ENCODE peak calls at places on chromosomes 2 and 18, in seven cellular contexts. One of them, this sample, is unnamed.
A peak's percentile ranks its signal among the peaks of the same experiment; 100 is the strongest.

GRCh38 chr2:23384551-23385349 is at the start of gene KLHL29:
- DNase-seq in OCI-LY7: peak; percentile 50
- DNase-seq in amniotic stem cell: peak; percentile 28
- DNase-seq in effector CD4-positive, alpha-beta T cell: peak; percentile 41
- DNase-seq in stimulated activated CD4-positive, alpha-beta T cell treated with anti-CD3 and anti-CD28 coated beads, Interleukin-15, amount 100 ng/mL, for 24 hours: peak; percentile 87
- DNase-seq in upper lobe of right lung: peak; percentile 94
- DNase-seq in adipocyte: peak; percentile 91
- DNase-seq in this sample: peak; percentile 63

GRCh38 chr18:2325933-2326332 is 245.4 kb downstream of the METTL4 start:
- DNase-seq in OCI-LY7: no peak
- DNase-seq in amniotic stem cell: no peak
- DNase-seq in effector CD4-positive, alpha-beta T cell: no peak
- DNase-seq in stimulated activated CD4-positive, alpha-beta T cell treated with anti-CD3 and anti-CD28 coated beads, Interleukin-15, amount 100 ng/mL, for 24 hours: no peak
- DNase-seq in upper lobe of right lung: no peak
- DNase-seq in adipocyte: no peak
- DNase-seq in this sample: no peak

GRCh38 chr2:19099181-19099580 is 259.2 kb downstream of the OSR1 start:
- DNase-seq in OCI-LY7: peak; percentile 20
- DNase-seq in amniotic stem cell: no peak
- DNase-seq in effector CD4-positive, alpha-beta T cell: no peak
- DNase-seq in stimulated activated CD4-positive, alpha-beta T cell treated with anti-CD3 and anti-CD28 coated beads, Interleukin-15, amount 100 ng/mL, for 24 hours: no peak
- DNase-seq in upper lobe of right lung: no peak
- DNase-seq in adipocyte: no peak
- DNase-seq in this sample: no peak

GRCh38 chr2:240857039-240858008 is 11.3 kb upstream of the AGXT start:
- DNase-seq in OCI-LY7: no peak
- DNase-seq in amniotic stem cell: no peak
- DNase-seq in effector CD4-positive, alpha-beta T cell: no peak
- DNase-seq in stimulated activated CD4-positive, alpha-beta T cell treated with anti-CD3 and anti-CD28 coated beads, Interleukin-15, amount 100 ng/mL, for 24 hours: no peak
- DNase-seq in upper lobe of right lung: no peak
- DNase-seq in adipocyte: no peak
- DNase-seq in this sample: no peak

GRCh38 chr2:216555274-216555673 is 56.6 kb downstream of the RPL37A start:
- DNase-seq in OCI-LY7: no peak
- DNase-seq in amniotic stem cell: no peak
- DNase-seq in effector CD4-positive, alpha-beta T cell: no peak
- DNase-seq in stimulated activated CD4-positive, alpha-beta T cell treated with anti-CD3 and anti-CD28 coated beads, Interleukin-15, amount 100 ng/mL, for 24 hours: no peak
- DNase-seq in upper lobe of right lung: peak; percentile 81
- DNase-seq in adipocyte: peak; percentile 73
- DNase-seq in this sample: no peak

GRCh38 chr2:201765799-201766198 is 14.9 kb downstream of the ALS2 start:
- DNase-seq in OCI-LY7: no peak
- DNase-seq in amniotic stem cell: no peak
- DNase-seq in effector CD4-positive, alpha-beta T cell: no peak
- DNase-seq in stimulated activated CD4-positive, alpha-beta T cell treated with anti-CD3 and anti-CD28 coated beads, Interleukin-15, amount 100 ng/mL, for 24 hours: no peak
- DNase-seq in upper lobe of right lung: no peak
- DNase-seq in adipocyte: no peak
- DNase-seq in this sample: no peak

GRCh38 chr18:27879540-27879939 is 297.4 kb downstream of the CDH2 start:
- DNase-seq in OCI-LY7: no peak
- DNase-seq in amniotic stem cell: no peak
- DNase-seq in effector CD4-positive, alpha-beta T cell: no peak
- DNase-seq in stimulated activated CD4-positive, alpha-beta T cell treated with anti-CD3 and anti-CD28 coated beads, Interleukin-15, amount 100 ng/mL, for 24 hours: no peak
- DNase-seq in upper lobe of right lung: no peak
- DNase-seq in adipocyte: no peak
- DNase-seq in this sample: no peak

GRCh38 chr18:3262234-3263171 is 570 bp downstream of the MYL12B start:
- DNase-seq in OCI-LY7: peak; percentile 53
- DNase-seq in amniotic stem cell: no peak
- DNase-seq in effector CD4-positive, alpha-beta T cell: peak; percentile 31
- DNase-seq in stimulated activated CD4-positive, alpha-beta T cell treated with anti-CD3 and anti-CD28 coated beads, Interleukin-15, amount 100 ng/mL, for 24 hours: peak; percentile 44
- DNase-seq in upper lobe of right lung: no peak
- DNase-seq in adipocyte: peak; percentile 54
- DNase-seq in this sample: peak; percentile 21

GRCh38 chr2:240250150-240250984 is 109.9 kb upstream of the OTOS start:
- DNase-seq in OCI-LY7: no peak
- DNase-seq in amniotic stem cell: no peak
- DNase-seq in effector CD4-positive, alpha-beta T cell: no peak
- DNase-seq in stimulated activated CD4-positive, alpha-beta T cell treated with anti-CD3 and anti-CD28 coated beads, Interleukin-15, amount 100 ng/mL, for 24 hours: no peak
- DNase-seq in upper lobe of right lung: no peak
- DNase-seq in adipocyte: no peak
- DNase-seq in this sample: no peak

GRCh38 chr2:71901466-71901865 is 246.2 kb downstream of the CYP26B1 start:
- DNase-seq in OCI-LY7: no peak
- DNase-seq in amniotic stem cell: no peak
- DNase-seq in effector CD4-positive, alpha-beta T cell: no peak
- DNase-seq in stimulated activated CD4-positive, alpha-beta T cell treated with anti-CD3 and anti-CD28 coated beads, Interleukin-15, amount 100 ng/mL, for 24 hours: no peak
- DNase-seq in upper lobe of right lung: no peak
- DNase-seq in adipocyte: no peak
- DNase-seq in this sample: no peak

GRCh38 chr2:159076233-159076632 is 107.8 kb downstream of the TANC1 start:
- DNase-seq in OCI-LY7: no peak
- DNase-seq in amniotic stem cell: no peak
- DNase-seq in effector CD4-positive, alpha-beta T cell: no peak
- DNase-seq in stimulated activated CD4-positive, alpha-beta T cell treated with anti-CD3 and anti-CD28 coated beads, Interleukin-15, amount 100 ng/mL, for 24 hours: no peak
- DNase-seq in upper lobe of right lung: no peak
- DNase-seq in adipocyte: peak; percentile 67
- DNase-seq in this sample: no peak

GRCh38 chr18:58231930-58232329 is 187.9 kb downstream of the NEDD4L start:
- DNase-seq in OCI-LY7: no peak
- DNase-seq in amniotic stem cell: no peak
- DNase-seq in effector CD4-positive, alpha-beta T cell: no peak
- DNase-seq in stimulated activated CD4-positive, alpha-beta T cell treated with anti-CD3 and anti-CD28 coated beads, Interleukin-15, amount 100 ng/mL, for 24 hours: no peak
- DNase-seq in upper lobe of right lung: no peak
- DNase-seq in adipocyte: no peak
- DNase-seq in this sample: no peak

GRCh38 chr2:54904836-54905235 is 145.4 kb downstream of the RTN4 start:
- DNase-seq in OCI-LY7: no peak
- DNase-seq in amniotic stem cell: no peak
- DNase-seq in effector CD4-positive, alpha-beta T cell: no peak
- DNase-seq in stimulated activated CD4-positive, alpha-beta T cell treated with anti-CD3 and anti-CD28 coated beads, Interleukin-15, amount 100 ng/mL, for 24 hours: no peak
- DNase-seq in upper lobe of right lung: no peak
- DNase-seq in adipocyte: no peak
- DNase-seq in this sample: no peak

GRCh38 chr2:227890495-227891079 is 19.2 kb downstream of the DAW1 start:
- DNase-seq in OCI-LY7: peak; percentile 64
- DNase-seq in amniotic stem cell: peak; percentile 27
- DNase-seq in effector CD4-positive, alpha-beta T cell: no peak
- DNase-seq in stimulated activated CD4-positive, alpha-beta T cell treated with anti-CD3 and anti-CD28 coated beads, Interleukin-15, amount 100 ng/mL, for 24 hours: no peak
- DNase-seq in upper lobe of right lung: no peak
- DNase-seq in adipocyte: peak; percentile 93
- DNase-seq in this sample: peak; percentile 58

GRCh38 chr18:7291046-7291445 is 60.2 kb downstream of the LRRC30 start:
- DNase-seq in OCI-LY7: no peak
- DNase-seq in amniotic stem cell: no peak
- DNase-seq in effector CD4-positive, alpha-beta T cell: no peak
- DNase-seq in stimulated activated CD4-positive, alpha-beta T cell treated with anti-CD3 and anti-CD28 coated beads, Interleukin-15, amount 100 ng/mL, for 24 hours: no peak
- DNase-seq in upper lobe of right lung: no peak
- DNase-seq in adipocyte: no peak
- DNase-seq in this sample: no peak

GRCh38 chr2:219308142-219309093 is 783 bp downstream of the PTPRN start:
- DNase-seq in OCI-LY7: peak; percentile 44
- DNase-seq in amniotic stem cell: peak; percentile 22
- DNase-seq in effector CD4-positive, alpha-beta T cell: peak; percentile 62
- DNase-seq in stimulated activated CD4-positive, alpha-beta T cell treated with anti-CD3 and anti-CD28 coated beads, Interleukin-15, amount 100 ng/mL, for 24 hours: peak; percentile 74
- DNase-seq in upper lobe of right lung: peak; percentile 79
- DNase-seq in adipocyte: peak; percentile 85
- DNase-seq in this sample: peak; percentile 64

GRCh38 chr2:46876741-46877384 is 38.7 kb downstream of the MCFD2 start:
- DNase-seq in OCI-LY7: peak; percentile 18
- DNase-seq in amniotic stem cell: peak; percentile 48
- DNase-seq in effector CD4-positive, alpha-beta T cell: no peak
- DNase-seq in stimulated activated CD4-positive, alpha-beta T cell treated with anti-CD3 and anti-CD28 coated beads, Interleukin-15, amount 100 ng/mL, for 24 hours: no peak
- DNase-seq in upper lobe of right lung: no peak
- DNase-seq in adipocyte: peak; percentile 88
- DNase-seq in this sample: peak; percentile 46

GRCh38 chr18:77077836-77078456 is 54.6 kb downstream of the MBP start:
- DNase-seq in OCI-LY7: no peak
- DNase-seq in amniotic stem cell: no peak
- DNase-seq in effector CD4-positive, alpha-beta T cell: no peak
- DNase-seq in stimulated activated CD4-positive, alpha-beta T cell treated with anti-CD3 and anti-CD28 coated beads, Interleukin-15, amount 100 ng/mL, for 24 hours: no peak
- DNase-seq in upper lobe of right lung: no peak
- DNase-seq in adipocyte: no peak
- DNase-seq in this sample: no peak

GRCh38 chr18:7682334-7682733 is 115.2 kb downstream of the PTPRM start:
- DNase-seq in OCI-LY7: no peak
- DNase-seq in amniotic stem cell: no peak
- DNase-seq in effector CD4-positive, alpha-beta T cell: no peak
- DNase-seq in stimulated activated CD4-positive, alpha-beta T cell treated with anti-CD3 and anti-CD28 coated beads, Interleukin-15, amount 100 ng/mL, for 24 hours: no peak
- DNase-seq in upper lobe of right lung: no peak
- DNase-seq in adipocyte: no peak
- DNase-seq in this sample: no peak

GRCh38 chr2:37730037-37730813 is 58.8 kb upstream of the CDC42EP3 start:
- DNase-seq in OCI-LY7: no peak
- DNase-seq in amniotic stem cell: no peak
- DNase-seq in effector CD4-positive, alpha-beta T cell: no peak
- DNase-seq in stimulated activated CD4-positive, alpha-beta T cell treated with anti-CD3 and anti-CD28 coated beads, Interleukin-15, amount 100 ng/mL, for 24 hours: no peak
- DNase-seq in upper lobe of right lung: no peak
- DNase-seq in adipocyte: no peak
- DNase-seq in this sample: no peak

GRCh38 chr2:159613515-159614336 is 2.6 kb downstream of the BAZ2B start:
- DNase-seq in OCI-LY7: no peak
- DNase-seq in amniotic stem cell: no peak
- DNase-seq in effector CD4-positive, alpha-beta T cell: no peak
- DNase-seq in stimulated activated CD4-positive, alpha-beta T cell treated with anti-CD3 and anti-CD28 coated beads, Interleukin-15, amount 100 ng/mL, for 24 hours: no peak
- DNase-seq in upper lobe of right lung: no peak
- DNase-seq in adipocyte: peak; percentile 57
- DNase-seq in this sample: peak; percentile 35

GRCh38 chr18:35443434-35443833 is 54.3 kb downstream of the INO80C start:
- DNase-seq in OCI-LY7: no peak
- DNase-seq in amniotic stem cell: no peak
- DNase-seq in effector CD4-positive, alpha-beta T cell: no peak
- DNase-seq in stimulated activated CD4-positive, alpha-beta T cell treated with anti-CD3 and anti-CD28 coated beads, Interleukin-15, amount 100 ng/mL, for 24 hours: no peak
- DNase-seq in upper lobe of right lung: no peak
- DNase-seq in adipocyte: no peak
- DNase-seq in this sample: no peak

GRCh38 chr18:26439537-26439936 is 108.8 kb downstream of the KCTD1 start:
- DNase-seq in OCI-LY7: no peak
- DNase-seq in amniotic stem cell: no peak
- DNase-seq in effector CD4-positive, alpha-beta T cell: no peak
- DNase-seq in stimulated activated CD4-positive, alpha-beta T cell treated with anti-CD3 and anti-CD28 coated beads, Interleukin-15, amount 100 ng/mL, for 24 hours: no peak
- DNase-seq in upper lobe of right lung: no peak
- DNase-seq in adipocyte: no peak
- DNase-seq in this sample: no peak

GRCh38 chr2:192628017-192628416 is 433.3 kb upstream of the TMEFF2 start:
- DNase-seq in OCI-LY7: no peak
- DNase-seq in amniotic stem cell: no peak
- DNase-seq in effector CD4-positive, alpha-beta T cell: no peak
- DNase-seq in stimulated activated CD4-positive, alpha-beta T cell treated with anti-CD3 and anti-CD28 coated beads, Interleukin-15, amount 100 ng/mL, for 24 hours: no peak
- DNase-seq in upper lobe of right lung: no peak
- DNase-seq in adipocyte: no peak
- DNase-seq in this sample: no peak

GRCh38 chr2:20106746-20107145 is 55.3 kb upstream of the LAPTM4A start:
- DNase-seq in OCI-LY7: no peak
- DNase-seq in amniotic stem cell: no peak
- DNase-seq in effector CD4-positive, alpha-beta T cell: no peak
- DNase-seq in stimulated activated CD4-positive, alpha-beta T cell treated with anti-CD3 and anti-CD28 coated beads, Interleukin-15, amount 100 ng/mL, for 24 hours: peak; percentile 48
- DNase-seq in upper lobe of right lung: peak; percentile 78
- DNase-seq in adipocyte: no peak
- DNase-seq in this sample: no peak

GRCh38 chr2:191657977-191658376 is 20.0 kb upstream of the NABP1 start:
- DNase-seq in OCI-LY7: no peak
- DNase-seq in amniotic stem cell: no peak
- DNase-seq in effector CD4-positive, alpha-beta T cell: no peak
- DNase-seq in stimulated activated CD4-positive, alpha-beta T cell treated with anti-CD3 and anti-CD28 coated beads, Interleukin-15, amount 100 ng/mL, for 24 hours: no peak
- DNase-seq in upper lobe of right lung: no peak
- DNase-seq in adipocyte: peak; percentile 80
- DNase-seq in this sample: no peak

GRCh38 chr2:60992985-60993392 is 24.5 kb upstream of the PEX13 start:
- DNase-seq in OCI-LY7: peak; percentile 54
- DNase-seq in amniotic stem cell: no peak
- DNase-seq in effector CD4-positive, alpha-beta T cell: no peak
- DNase-seq in stimulated activated CD4-positive, alpha-beta T cell treated with anti-CD3 and anti-CD28 coated beads, Interleukin-15, amount 100 ng/mL, for 24 hours: no peak
- DNase-seq in upper lobe of right lung: no peak
- DNase-seq in adipocyte: no peak
- DNase-seq in this sample: peak; percentile 94

GRCh38 chr2:177322801-177323261 is 58.3 kb upstream of the NFE2L2 start:
- DNase-seq in OCI-LY7: no peak
- DNase-seq in amniotic stem cell: no peak
- DNase-seq in effector CD4-positive, alpha-beta T cell: no peak
- DNase-seq in stimulated activated CD4-positive, alpha-beta T cell treated with anti-CD3 and anti-CD28 coated beads, Interleukin-15, amount 100 ng/mL, for 24 hours: no peak
- DNase-seq in upper lobe of right lung: no peak
- DNase-seq in adipocyte: no peak
- DNase-seq in this sample: no peak

GRCh38 chr2:234191819-234192407 is 141.4 kb downstream of the SPP2 start:
- DNase-seq in OCI-LY7: peak; percentile 2
- DNase-seq in amniotic stem cell: no peak
- DNase-seq in effector CD4-positive, alpha-beta T cell: no peak
- DNase-seq in stimulated activated CD4-positive, alpha-beta T cell treated with anti-CD3 and anti-CD28 coated beads, Interleukin-15, amount 100 ng/mL, for 24 hours: no peak
- DNase-seq in upper lobe of right lung: no peak
- DNase-seq in adipocyte: no peak
- DNase-seq in this sample: no peak

GRCh38 chr2:19456695-19457094 is 98.3 kb upstream of the OSR1 start:
- DNase-seq in OCI-LY7: no peak
- DNase-seq in amniotic stem cell: no peak
- DNase-seq in effector CD4-positive, alpha-beta T cell: no peak
- DNase-seq in stimulated activated CD4-positive, alpha-beta T cell treated with anti-CD3 and anti-CD28 coated beads, Interleukin-15, amount 100 ng/mL, for 24 hours: no peak
- DNase-seq in upper lobe of right lung: no peak
- DNase-seq in adipocyte: peak; percentile 7
- DNase-seq in this sample: no peak

GRCh38 chr2:199457147-199458016 is at the start of gene SATB2:
- DNase-seq in OCI-LY7: peak; percentile 81
- DNase-seq in amniotic stem cell: peak; percentile 71
- DNase-seq in effector CD4-positive, alpha-beta T cell: no peak
- DNase-seq in stimulated activated CD4-positive, alpha-beta T cell treated with anti-CD3 and anti-CD28 coated beads, Interleukin-15, amount 100 ng/mL, for 24 hours: peak; percentile 51
- DNase-seq in upper lobe of right lung: peak; percentile 63
- DNase-seq in adipocyte: peak; percentile 83
- DNase-seq in this sample: peak; percentile 51

GRCh38 chr2:217835931-217836881 is 166.6 kb downstream of the TNS1 start:
- DNase-seq in OCI-LY7: no peak
- DNase-seq in amniotic stem cell: peak; percentile 15
- DNase-seq in effector CD4-positive, alpha-beta T cell: no peak
- DNase-seq in stimulated activated CD4-positive, alpha-beta T cell treated with anti-CD3 and anti-CD28 coated beads, Interleukin-15, amount 100 ng/mL, for 24 hours: no peak
- DNase-seq in upper lobe of right lung: no peak
- DNase-seq in adipocyte: peak; percentile 94
- DNase-seq in this sample: no peak

GRCh38 chr2:180015951-180016709 is 9.0 kb upstream of the CWC22 start:
- DNase-seq in OCI-LY7: no peak
- DNase-seq in amniotic stem cell: peak; percentile 77
- DNase-seq in effector CD4-positive, alpha-beta T cell: no peak
- DNase-seq in stimulated activated CD4-positive, alpha-beta T cell treated with anti-CD3 and anti-CD28 coated beads, Interleukin-15, amount 100 ng/mL, for 24 hours: no peak
- DNase-seq in upper lobe of right lung: no peak
- DNase-seq in adipocyte: peak; percentile 93
- DNase-seq in this sample: no peak

GRCh38 chr2:42092084-42092996 is 44.5 kb downstream of the PKDCC start:
- DNase-seq in OCI-LY7: no peak
- DNase-seq in amniotic stem cell: no peak
- DNase-seq in effector CD4-positive, alpha-beta T cell: no peak
- DNase-seq in stimulated activated CD4-positive, alpha-beta T cell treated with anti-CD3 and anti-CD28 coated beads, Interleukin-15, amount 100 ng/mL, for 24 hours: no peak
- DNase-seq in upper lobe of right lung: no peak
- DNase-seq in adipocyte: peak; percentile 42
- DNase-seq in this sample: no peak

GRCh38 chr2:172552547-172553291 is 3.2 kb upstream of the PDK1 start:
- DNase-seq in OCI-LY7: no peak
- DNase-seq in amniotic stem cell: peak; percentile 37
- DNase-seq in effector CD4-positive, alpha-beta T cell: no peak
- DNase-seq in stimulated activated CD4-positive, alpha-beta T cell treated with anti-CD3 and anti-CD28 coated beads, Interleukin-15, amount 100 ng/mL, for 24 hours: no peak
- DNase-seq in upper lobe of right lung: no peak
- DNase-seq in adipocyte: peak; percentile 50
- DNase-seq in this sample: no peak